ENCODE peak calls at places on chromosomes 11 and 22, in nine cellular contexts. A is prostate gland, V is H9, H is adrenal gland, K is tibial nerve, J is left lung, M is sigmoid colon, E is K562, Z is psoas muscle. I is an unnamed sample.

GRCh38 chr11:130315354-130315970 is 745 bp upstream of the ZBTB44 start:
- DNase-seq in A (peak; percentile 14), V (peak; percentile 77), H (peak; percentile 54), K (peak; percentile 4), J (peak; percentile 56), M (peak; percentile 70), E (no peak), Z (peak; percentile 57), I (no peak)

GRCh38 chr11:27296406-27296994 is 66.5 kb downstream of the CCDC34 start:
- DNase-seq in A (peak; percentile 45), V (no peak), H (no peak), K (peak; percentile 19), J (no peak), M (no peak), E (peak; percentile 42), Z (no peak), I (no peak)

GRCh38 chr22:19179472-19180048 is 1.0 kb upstream of the SLC25A1 start:
- DNase-seq in A (peak; percentile 75), V (peak; percentile 88), H (peak; percentile 92), K (peak; percentile 64), J (peak; percentile 81), M (peak; percentile 93), E (peak; percentile 95), Z (peak; percentile 87), I (peak; percentile 83)

GRCh38 chr11:114072978-114073377 is 13.5 kb downstream of the ZBTB16 start:
- DNase-seq in A (no peak), V (no peak), H (peak; percentile 55), K (no peak), J (no peak), M (peak; percentile 63), E (no peak), Z (peak; percentile 64), I (no peak)

GRCh38 chr11:107405260-107405659 is 52.4 kb downstream of the CWF19L2 start:
- DNase-seq in A (no peak), V (no peak), H (no peak), K (no peak), J (no peak), M (no peak), E (no peak), Z (no peak), I (no peak)

GRCh38 chr11:116173946-116174911 is 598.6 kb downstream of the BUD13 start:
- DNase-seq in A (no peak), V (peak; percentile 43), H (peak; percentile 38), K (no peak), J (no peak), M (no peak), E (no peak), Z (no peak), I (no peak)

GRCh38 chr22:42432020-42432596 is at the start of gene NFAM1:
- DNase-seq in A (no peak), V (no peak), H (peak; percentile 70), K (no peak), J (peak; percentile 87), M (peak; percentile 81), E (no peak), Z (peak; percentile 76), I (no peak)

GRCh38 chr22:39317756-39318506 is 1.5 kb downstream of the RPL3 start:
- DNase-seq in A (no peak), V (no peak), H (peak; percentile 74), K (no peak), J (no peak), M (no peak), E (no peak), Z (no peak), I (no peak)

GRCh38 chr11:126646701-126647209 is 291.3 kb downstream of the ST3GAL4 start:
- DNase-seq in A (no peak), V (no peak), H (no peak), K (no peak), J (no peak), M (no peak), E (no peak), Z (no peak), I (no peak)

DNA sequence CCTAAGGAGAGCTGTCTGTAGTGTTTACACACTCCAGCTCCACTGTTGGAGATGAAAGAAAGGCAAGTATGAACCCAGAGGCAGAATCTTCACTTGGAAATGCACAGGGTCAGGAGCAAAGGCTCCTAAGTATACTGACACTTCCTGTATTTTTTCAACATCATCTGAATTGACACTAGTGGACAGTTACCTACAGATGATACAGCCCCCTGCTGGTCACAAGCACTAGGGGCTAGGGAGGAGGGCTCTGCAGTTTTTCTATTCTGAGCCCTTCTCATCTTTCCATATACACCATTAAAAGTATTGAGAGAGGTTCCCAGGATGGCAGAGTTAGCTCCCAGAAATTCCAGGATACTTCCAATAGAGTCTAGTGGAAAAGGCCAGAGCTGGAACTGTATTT is 290.3 kb upstream of the API5 start:
- DNase-seq in A (no peak), V (peak; percentile 31), H (no peak), K (no peak), J (no peak), M (no peak), E (peak; percentile 7), Z (no peak), I (peak; percentile 42)
- TF ChIP-seq CTCF in A (peak; percentile 21), V (peak; percentile 53), H (peak; percentile 34), K (no peak), J (no peak), M (no peak), E (no peak), Z (no peak), I (peak; percentile 62)

GRCh38 chr11:62554377-62554776 is 7.8 kb upstream of the AHNAK start:
- DNase-seq in A (no peak), V (no peak), H (no peak), K (peak; percentile 43), J (no peak), M (peak; percentile 72), E (no peak), Z (peak; percentile 83), I (peak; percentile 51)

GRCh38 chr11:62552931-62553838 is 6.6 kb upstream of the AHNAK start:
- DNase-seq in A (peak; percentile 91), V (peak; percentile 84), H (peak; percentile 95), K (peak; percentile 83), J (peak; percentile 93), M (peak; percentile 95), E (peak; percentile 80), Z (peak; percentile 94), I (peak; percentile 92)

GRCh38 chr11:62552465-62552782 is 5.8 kb upstream of the AHNAK start:
- DNase-seq in A (no peak), V (no peak), H (no peak), K (no peak), J (no peak), M (peak; percentile 68), E (peak; percentile 33), Z (peak; percentile 70), I (peak; percentile 76)

GRCh38 chr11:62555464-62556092 is 9.0 kb upstream of the AHNAK start:
- DNase-seq in A (peak; percentile 48), V (no peak), H (no peak), K (peak; percentile 31), J (peak; percentile 80), M (peak; percentile 76), E (peak; percentile 63), Z (peak; percentile 61), I (no peak)

DNA sequence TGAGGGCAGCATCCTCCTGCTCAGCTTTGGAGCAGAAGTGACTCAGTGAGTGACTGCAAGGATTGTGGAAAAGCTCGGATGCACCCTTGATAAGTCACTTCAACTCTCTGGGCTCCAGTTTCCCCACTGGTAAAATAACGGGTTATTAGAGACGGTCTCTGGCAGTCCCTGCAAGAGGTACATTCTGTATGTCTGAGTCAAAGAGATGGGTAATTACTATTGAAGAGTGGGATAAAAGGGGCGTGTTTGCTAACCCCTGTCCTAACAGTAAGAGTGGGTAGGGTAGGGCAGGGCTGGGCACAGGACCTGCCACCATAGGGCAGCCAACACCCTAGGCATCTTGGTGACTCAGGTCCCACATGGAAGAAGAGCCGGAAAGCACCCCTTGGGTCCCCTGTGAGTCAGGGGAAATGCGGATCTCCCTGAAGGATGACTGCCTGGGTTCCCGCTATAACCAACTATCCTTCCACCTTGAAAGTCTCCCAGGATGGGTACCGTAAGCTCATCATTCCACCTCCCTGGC is 7.3 kb upstream of the AHNAK start:
- DNase-seq in A (no peak), V (no peak), H (no peak), K (no peak), J (no peak), M (no peak), E (no peak), Z (peak; percentile 86), I (no peak)
- H3K4me1 ChIP-seq in A (peaks cover 54% of the 10 kb centered on the region), V (peaks cover 22% of the 10 kb centered on the region), H (peaks cover 41% of the 10 kb centered on the region), K (peaks cover 70% of the 10 kb centered on the region), J (peaks cover 60% of the 10 kb centered on the region), M (no peaks in the 10 kb centered on the region), E (peaks cover 68% of the 10 kb centered on the region), Z (peaks cover 65% of the 10 kb centered on the region), I (peaks cover 83% of the 10 kb centered on the region)

GRCh38 chr22:36328635-36329216 is 59.0 kb downstream of the MYH9 start:
- DNase-seq in A (peak; percentile 61), V (no peak), H (peak; percentile 93), K (no peak), J (peak; percentile 57), M (peak; percentile 94), E (peak; percentile 27), Z (peak; percentile 79), I (no peak)

GRCh38 chr22:36329217-36330078 is 58.3 kb downstream of the MYH9 start:
- DNase-seq in A (peak; percentile 94), V (peak; percentile 97), H (peak; percentile 88), K (no peak), J (peak; percentile 70), M (no peak), E (peak; percentile 71), Z (no peak), I (peak; percentile 89)

GRCh38 chr22:36326178-36327161 is 61.3 kb downstream of the MYH9 start:
- DNase-seq in A (no peak), V (no peak), H (no peak), K (no peak), J (no peak), M (no peak), E (no peak), Z (no peak), I (no peak)

GRCh38 chr22:36330127-36330526 is 57.6 kb downstream of the MYH9 start:
- DNase-seq in A (no peak), V (no peak), H (no peak), K (no peak), J (no peak), M (no peak), E (no peak), Z (no peak), I (no peak)

DNA sequence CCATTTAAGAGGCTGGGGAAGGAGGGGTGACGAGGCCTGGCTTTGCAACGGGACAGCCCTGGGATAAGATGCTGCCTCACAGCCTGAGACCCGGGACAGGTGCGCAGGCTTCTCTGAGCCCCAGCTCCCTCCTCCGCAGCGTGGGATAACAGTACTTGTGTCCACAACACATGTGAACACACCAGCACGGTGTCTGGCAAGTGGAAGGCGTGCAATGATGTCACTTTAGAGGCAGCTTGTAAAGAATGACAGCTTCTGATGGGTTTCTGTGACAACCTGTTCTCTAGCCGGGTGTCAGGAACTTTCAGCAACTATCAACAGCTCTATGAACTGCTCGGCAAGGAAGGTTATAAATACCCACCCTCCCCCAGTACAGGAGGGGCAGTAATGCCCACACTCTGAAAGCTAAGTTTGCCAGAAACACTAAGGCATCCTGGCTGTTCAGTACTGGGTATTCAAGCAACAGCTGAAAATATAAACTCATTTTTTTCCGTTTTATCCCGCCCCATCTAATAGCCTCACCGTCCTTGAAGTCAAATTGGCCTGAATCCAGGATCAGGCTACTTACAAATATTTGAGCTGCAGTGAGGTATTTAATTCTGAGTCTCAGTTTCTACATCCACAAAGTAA is 59.7 kb downstream of the MYH9 start:
- DNase-seq in A (peak; percentile 72), V (no peak), H (peak; percentile 71), K (no peak), J (no peak), M (peak; percentile 90), E (no peak), Z (no peak), I (no peak)
- H3K9me3 ChIP-seq in A (no peaks in the 10 kb centered on the region), V (no peaks in the 10 kb centered on the region), H (no peaks in the 10 kb centered on the region), K (no peaks in the 10 kb centered on the region), J (no peaks in the 10 kb centered on the region), M (no peaks in the 10 kb centered on the region), E (no peaks in the 10 kb centered on the region), Z (no peaks in the 10 kb centered on the region), I (no peaks in the 10 kb centered on the region)

GRCh38 chr22:24427500-24428164 is at the start of gene ADORA2A:
- DNase-seq in A (no peak), V (no peak), H (no peak), K (no peak), J (peak; percentile 70), M (no peak), E (no peak), Z (peak; percentile 54), I (no peak)
- TF ChIP-seq CTCF in A (no peak), V (no peak), H (no peak), K (no peak), J (no peak), M (no peak), E (no peak), Z (no peak), I (no peak)

I was measured in Caco-2.